ENCODE peak calls at places on chromosomes 13 and 19, in seven cellular contexts. O is kidney glomerular epithelial cell, V is T-cell, L is GM12864, G is GM23248, R is NCI-H1436 treated with DMSO at 0.1 percent for 48 hours, P is COR-L47. S is an unnamed sample.

GRCh38 chr13:77779461-77780272 is 82.2 kb downstream of the SLAIN1 start:
- DNase-seq in O (peak), V (no peak), L (peak), G (peak), R (peak), P (peak), S (peak)

GRCh38 chr13:76663941-76664340 is 222.3 kb downstream of the KCTD12 start:
- DNase-seq in O (no peak), V (no peak), L (no peak), G (peak), R (no peak), P (no peak), S (no peak)

GRCh38 chr13:49412749-49413148 is 31.1 kb downstream of the CAB39L start:
- DNase-seq in O (no peak), V (no peak), L (no peak), G (no peak), R (no peak), P (no peak), S (no peak)

GRCh38 chr13:70206671-70207070 is 98.4 kb upstream of the KLHL1 start:
- DNase-seq in O (no peak), V (no peak), L (no peak), G (no peak), R (no peak), P (no peak), S (no peak)

GRCh38 chr19:511101-511841 is 4.0 kb downstream of the TPGS1 start:
- DNase-seq in O (no peak), V (peak), L (no peak), G (peak), R (peak), P (peak), S (peak)

GRCh38 chr13:48126944-48127814 is 32.3 kb upstream of the MED4 start:
- DNase-seq in O (peak), V (peak), L (peak), G (peak), R (no peak), P (peak), S (peak)

GRCh38 chr19:44647144-44647543 is 3.4 kb downstream of the PVR start:
- DNase-seq in O (no peak), V (no peak), L (no peak), G (no peak), R (no peak), P (no peak), S (no peak)

GRCh38 chr19:48659768-48660167 is 13.0 kb downstream of the NTN5 start:
- DNase-seq in O (no peak), V (no peak), L (no peak), G (peak), R (no peak), P (no peak), S (no peak)

GRCh38 chr19:49614096-49614857 is 23.3 kb downstream of the PRR12 start:
- DNase-seq in O (no peak), V (no peak), L (no peak), G (peak), R (no peak), P (no peak), S (no peak)

GRCh38 chr13:103371271-103371670 is 305.1 kb upstream of the SLC10A2 start:
- DNase-seq in O (no peak), V (no peak), L (no peak), G (no peak), R (no peak), P (no peak), S (no peak)

GRCh38 chr19:21604351-21604926 is 99.0 kb downstream of the ZNF429 start:
- DNase-seq in O (peak), V (no peak), L (no peak), G (peak), R (no peak), P (no peak), S (peak)

GRCh38 chr13:67990868-67991267 is 760.7 kb upstream of the PCDH9 start:
- DNase-seq in O (no peak), V (no peak), L (no peak), G (no peak), R (no peak), P (no peak), S (no peak)

GRCh38 chr19:1445932-1446712 is 3.8 kb upstream of the APC2 start:
- DNase-seq in O (no peak), V (no peak), L (no peak), G (no peak), R (no peak), P (peak), S (peak)

GRCh38 chr13:95955719-95956118 is 97.5 kb downstream of the UGGT2 start:
- DNase-seq in O (no peak), V (no peak), L (no peak), G (no peak), R (no peak), P (no peak), S (no peak)

GRCh38 chr13:75404721-75405120 is 77.2 kb downstream of the TBC1D4 start:
- DNase-seq in O (no peak), V (no peak), L (no peak), G (no peak), R (no peak), P (no peak), S (no peak)

GRCh38 chr19:8506402-8506957 is 4.0 kb upstream of the PRAM1 start:
- DNase-seq in O (no peak), V (no peak), L (no peak), G (no peak), R (no peak), P (no peak), S (peak)

GRCh38 chr13:65677906-65678305 is 1552.2 kb downstream of the PCDH9 start:
- DNase-seq in O (no peak), V (no peak), L (no peak), G (no peak), R (no peak), P (no peak), S (no peak)

GRCh38 chr19:58569191-58569942 is 3.8 kb downstream of the MZF1 start:
- DNase-seq in O (no peak), V (no peak), L (no peak), G (no peak), R (no peak), P (no peak), S (no peak)

GRCh38 chr13:52356327-52356726 is 49.6 kb downstream of the THSD1 start:
- DNase-seq in O (peak), V (no peak), L (no peak), G (peak), R (no peak), P (no peak), S (no peak)

GRCh38 chr13:28492527-28493367 is 2.2 kb downstream of the FLT1 start:
- DNase-seq in O (no peak), V (peak), L (no peak), G (no peak), R (no peak), P (no peak), S (no peak)

GRCh38 chr13:113902956-113903355 is 39.1 kb upstream of the GAS6 start:
- DNase-seq in O (no peak), V (no peak), L (no peak), G (peak), R (no peak), P (no peak), S (peak)

GRCh38 chr13:29905845-29906244 is 55.4 kb upstream of the UBL3 start:
- DNase-seq in O (no peak), V (no peak), L (no peak), G (peak), R (no peak), P (no peak), S (no peak)

GRCh38 chr13:101640797-101641400 is 188.4 kb downstream of the ITGBL1 start:
- DNase-seq in O (peak), V (no peak), L (no peak), G (peak), R (no peak), P (no peak), S (no peak)

GRCh38 chr13:45055198-45055901 is 65.0 kb upstream of the GTF2F2 start:
- DNase-seq in O (peak), V (no peak), L (peak), G (peak), R (no peak), P (no peak), S (no peak)

GRCh38 chr19:16589917-16590316 is 17.7 kb upstream of the SLC35E1 start:
- DNase-seq in O (no peak), V (no peak), L (no peak), G (no peak), R (no peak), P (peak), S (no peak)

GRCh38 chr19:23440207-23440606 is 44.9 kb upstream of the ZNF91 start:
- DNase-seq in O (no peak), V (no peak), L (no peak), G (peak), R (no peak), P (no peak), S (peak)

GRCh38 chr19:11160119-11160768 is 4.7 kb upstream of the SPC24 start:
- DNase-seq in O (no peak), V (no peak), L (no peak), G (peak), R (no peak), P (no peak), S (no peak)

GRCh38 chr13:44312898-44313551 is 60.6 kb upstream of the SERP2 start:
- DNase-seq in O (peak), V (no peak), L (no peak), G (peak), R (no peak), P (no peak), S (no peak)

GRCh38 chr19:40165362-40165937 is 25.8 kb upstream of the MAP3K10 start:
- DNase-seq in O (no peak), V (peak), L (no peak), G (peak), R (no peak), P (peak), S (peak)

GRCh38 chr19:4811328-4812131 is 20.0 kb downstream of the TICAM1 start:
- DNase-seq in O (peak), V (peak), L (peak), G (peak), R (no peak), P (peak), S (peak)

GRCh38 chr13:49240017-49240416 is 7.7 kb upstream of the CDADC1 start:
- DNase-seq in O (no peak), V (no peak), L (no peak), G (peak), R (no peak), P (no peak), S (peak)

GRCh38 chr19:10295305-10295846 is 5.6 kb downstream of the ICAM5 start:
- DNase-seq in O (no peak), V (peak), L (no peak), G (peak), R (no peak), P (no peak), S (peak)

GRCh38 chr19:13778847-13779246 is 4.6 kb downstream of the C19orf53 start:
- DNase-seq in O (no peak), V (no peak), L (no peak), G (no peak), R (no peak), P (no peak), S (no peak)

GRCh38 chr19:47241919-47242644 is 11.1 kb upstream of the BBC3 start:
- DNase-seq in O (no peak), V (no peak), L (no peak), G (no peak), R (no peak), P (no peak), S (no peak)

GRCh38 chr19:33066543-33066942 is 1.9 kb upstream of the RHPN2 start:
- DNase-seq in O (no peak), V (no peak), L (no peak), G (no peak), R (no peak), P (no peak), S (no peak)

GRCh38 chr13:109729031-109729870 is 57.1 kb downstream of the IRS2 start:
- DNase-seq in O (no peak), V (no peak), L (no peak), G (peak), R (no peak), P (peak), S (peak)

GRCh38 chr13:43986395-43986794 is 106.7 kb downstream of the LACC1 start:
- DNase-seq in O (peak), V (no peak), L (no peak), G (no peak), R (peak), P (peak), S (no peak)

S was measured in endodermal cell.